ENCODE peak calls at places on chromosomes 7 and 10, in four cellular contexts. C is psoas muscle, P is retinal pigment epithelial cell, G is brain microvascular endothelial cell. K is an unnamed sample.
A peak's percentile ranks its signal among the peaks of the same experiment; 100 is the strongest.

GRCh38 chr7:22563621-22564241 is 63.7 kb upstream of the STEAP1B start:
- DNase-seq in C (no peak), P (no peak), G (peak; percentile 31), K (no peak)

GRCh38 chr7:125670926-125671572 is 741.4 kb upstream of the POT1 start:
- DNase-seq in G (peak; percentile 24), P (peak; percentile 16), C (no peak), K (no peak)

GRCh38 chr10:118621304-118621942 is 26.0 kb upstream of the PRLHR start:
- DNase-seq in G (no peak), P (no peak), C (no peak), K (no peak)

GRCh38 chr7:98469088-98469487 is 68.2 kb upstream of the BAIAP2L1 start:
- DNase-seq in G (no peak), P (no peak), C (no peak), K (no peak)

GRCh38 chr10:106182542-106182941 is 982.0 kb downstream of the SORCS1 start:
- DNase-seq in C (no peak), G (no peak), P (no peak), K (no peak)

GRCh38 chr7:85111761-85112160 is 75.1 kb downstream of the SEMA3D start:
- DNase-seq in C (no peak), G (peak; percentile 54), P (no peak), K (no peak)

GRCh38 chr10:132272061-132272766 is 35.5 kb downstream of the STK32C start:
- DNase-seq in P (no peak), C (peak; percentile 23), G (no peak), K (no peak)

GRCh38 chr10:17214991-17215781 is 12.9 kb upstream of the VIM start:
- DNase-seq in P (peak; percentile 92), G (peak; percentile 91), C (no peak), K (no peak)

GRCh38 chr7:41035788-41036187 is 667.1 kb downstream of the INHBA start:
- DNase-seq in P (no peak), C (no peak), G (no peak), K (no peak)

GRCh38 chr7:115274-115911 is 77.0 kb upstream of the FAM20C start:
- DNase-seq in P (no peak), G (no peak), C (no peak), K (peak; percentile 6)

GRCh38 chr7:157495594-157495993 is 158.8 kb downstream of the DNAJB6 start:
- DNase-seq in P (no peak), C (no peak), G (no peak), K (no peak)

GRCh38 chr10:3401491-3401938 is 228.9 kb upstream of the PITRM1 start:
- DNase-seq in P (peak; percentile 19), G (peak; percentile 75), C (no peak), K (no peak)

GRCh38 chr7:111082351-111082750 is 8.6 kb upstream of the LRRN3 start:
- DNase-seq in C (no peak), P (peak; percentile 17), G (peak; percentile 74), K (no peak)

GRCh38 chr10:92747066-92747465 is 57.3 kb downstream of the HHEX start:
- DNase-seq in P (no peak), C (no peak), G (no peak), K (no peak)

GRCh38 chr10:44347609-44348400 is 37.1 kb downstream of the CXCL12 start:
- DNase-seq in G (no peak), P (no peak), C (no peak), K (no peak)

GRCh38 chr10:61211468-61211867 is 241.7 kb downstream of the TMEM26 start:
- DNase-seq in P (no peak), G (peak; percentile 18), C (no peak), K (no peak)

GRCh38 chr7:90552521-90552920 is 43.6 kb upstream of the CDK14 start:
- DNase-seq in C (no peak), P (no peak), G (no peak), K (no peak)

GRCh38 chr10:129777687-129778086 is 186.4 kb downstream of the EBF3 start:
- DNase-seq in G (no peak), P (no peak), C (no peak), K (no peak)

GRCh38 chr10:59361659-59362183 is 628 bp downstream of the FAM13C start:
- DNase-seq in G (peak; percentile 11), P (no peak), C (no peak), K (no peak)

GRCh38 chr10:80504897-80505465 is 32.7 kb upstream of the SH2D4B start:
- DNase-seq in P (no peak), G (no peak), C (no peak), K (no peak)

GRCh38 chr10:113853577-113854018 is 284 bp downstream of the DCLRE1A start:
- DNase-seq in C (no peak), P (no peak), G (no peak), K (no peak)

GRCh38 chr10:33965795-33966581 is 631.5 kb upstream of the NRP1 start:
- DNase-seq in C (no peak), P (no peak), G (no peak), K (no peak)

GRCh38 chr10:26508016-26508415 is 69.9 kb downstream of the APBB1IP start:
- DNase-seq in G (no peak), C (no peak), P (no peak), K (no peak)

GRCh38 chr7:79548616-79549206 is 95.2 kb upstream of the MAGI2 start:
- DNase-seq in G (no peak), C (no peak), P (no peak), K (no peak)

GRCh38 chr10:3323865-3324498 is 151.4 kb upstream of the PITRM1 start:
- DNase-seq in C (no peak), P (peak; percentile 47), G (no peak), K (no peak)

DNA sequence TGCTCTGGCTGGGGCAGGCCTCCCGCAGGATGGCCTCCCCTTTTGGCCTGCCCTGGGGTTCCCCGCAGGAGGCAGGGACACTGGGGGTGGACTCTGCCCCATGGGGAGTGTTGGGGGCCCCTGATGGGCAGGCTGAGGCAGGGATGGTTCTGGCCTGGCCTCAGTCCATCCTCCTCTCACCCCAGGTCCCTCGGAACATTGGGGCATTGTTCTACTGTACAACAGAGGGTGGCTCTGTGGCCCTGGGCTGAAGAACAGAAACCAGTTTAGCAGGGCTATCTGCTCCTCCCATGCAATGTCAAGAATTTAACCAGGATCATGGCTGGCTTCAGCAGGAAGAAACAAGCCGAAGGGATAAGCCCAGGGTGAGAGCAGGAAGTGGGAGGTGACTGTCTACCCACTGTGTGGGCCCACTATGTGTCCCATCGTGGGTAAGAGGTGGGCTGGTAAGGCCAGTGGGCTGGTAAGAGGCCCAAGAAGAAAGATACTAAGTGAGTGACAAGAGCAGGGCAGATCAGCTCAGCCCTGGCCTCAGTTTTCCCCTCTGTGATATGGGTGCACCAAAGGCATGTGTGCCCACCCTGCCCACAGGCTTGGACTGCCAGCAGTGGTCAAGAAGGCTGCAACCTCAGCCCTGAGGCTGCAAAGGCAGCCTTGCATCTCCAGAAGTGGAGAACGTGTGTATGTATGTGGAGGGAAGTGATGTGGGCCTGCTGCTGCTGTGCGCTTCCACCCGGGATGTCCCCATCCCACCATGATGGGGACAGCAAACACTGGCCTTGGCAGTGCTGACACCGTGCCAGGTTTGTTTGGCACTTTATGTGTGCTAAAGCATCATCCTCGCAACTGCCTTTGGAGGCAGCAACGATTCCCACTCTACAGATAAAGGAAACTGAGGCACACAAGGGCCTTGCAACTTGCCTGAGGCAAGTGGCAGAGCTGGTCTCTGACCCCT is 138.9 kb downstream of the SH3PXD2A start:
- DNase-seq in C (no peak), P (no peak), G (no peak), K (no peak)
- TF ChIP-seq CTCF in C (no peak), P (no peak), G (no peak), K (no peak)

GRCh38 chr7:16267953-16268820 is 153.2 kb downstream of the CRPPA start:
- DNase-seq in C (no peak), P (no peak), G (no peak), K (no peak)
- H3K4me3 ChIP-seq in C (no peak overlapping the region), P (no peak overlapping the region), G (no peak overlapping the region), K (no peak overlapping the region)

DNA sequence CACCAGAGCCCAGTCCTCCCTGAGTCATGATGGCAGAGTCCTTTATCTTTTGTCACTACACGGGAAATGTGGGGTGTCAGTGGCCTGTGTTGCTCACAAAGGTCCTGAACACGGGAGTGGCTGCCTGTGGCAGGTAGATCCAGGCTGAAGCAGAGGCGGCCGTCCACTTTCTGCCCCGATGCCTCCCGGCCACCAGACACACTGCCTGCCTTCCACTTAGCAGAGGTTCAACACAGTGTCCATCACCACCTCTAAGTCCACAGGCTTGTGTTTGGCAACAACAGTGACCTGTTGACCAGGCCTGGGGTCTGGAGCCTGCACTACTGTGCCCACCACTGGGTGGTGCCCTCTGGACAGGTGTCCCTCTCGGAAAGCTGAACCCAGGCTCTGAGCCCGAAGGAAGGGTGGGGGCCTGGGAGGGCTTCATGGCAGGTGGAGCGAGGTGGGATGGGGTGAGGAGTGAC is 49.9 kb upstream of the CAMK2B start:
- DNase-seq in C (peak; percentile 59), P (no peak), G (no peak), K (no peak)
- TF ChIP-seq CTCF in C (peak; percentile 67), P (peak; percentile 48), G (peak; percentile 42), K (peak; percentile 50)

DNA sequence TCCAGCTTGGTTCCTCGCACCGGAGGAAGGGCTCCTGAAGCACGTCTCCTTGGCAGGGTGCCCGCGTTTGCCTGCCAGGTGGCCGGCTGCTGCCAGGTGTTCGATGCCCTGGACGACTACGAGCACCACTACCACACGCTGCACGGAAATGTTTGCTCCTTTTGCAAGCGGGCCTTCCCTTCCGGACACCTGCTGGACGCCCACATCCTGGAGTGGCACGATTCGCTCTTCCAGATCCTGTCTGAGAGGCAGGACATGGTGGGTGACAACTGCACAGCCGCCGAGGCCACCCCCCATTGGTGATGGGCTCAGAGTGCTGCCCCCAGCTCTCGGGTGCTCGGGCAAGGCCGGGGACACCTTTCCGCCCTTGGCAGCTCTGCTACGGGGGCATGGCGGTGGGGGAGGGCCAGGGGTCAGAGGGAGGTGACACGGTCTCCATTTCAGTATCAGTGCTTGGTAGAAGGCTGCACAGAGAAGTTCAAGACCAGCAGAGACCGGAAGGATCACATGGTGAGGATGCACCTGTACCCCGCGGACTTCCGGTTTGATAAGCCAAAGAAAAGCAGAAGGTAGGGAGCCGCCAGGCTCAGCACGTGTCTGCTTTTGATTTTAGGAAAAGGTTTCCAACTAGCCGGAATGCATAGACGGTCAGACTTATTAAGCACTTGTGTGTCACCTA is 1.1 kb downstream of the ZNF511 start:
- DNase-seq in P (no peak), C (no peak), G (no peak), K (no peak)
- H3K4me3 ChIP-seq in P (no peak overlapping the region), C (peak overlapping the region; percentile 97), G (no peak overlapping the region), K (peak overlapping the region; percentile 44)

DNA sequence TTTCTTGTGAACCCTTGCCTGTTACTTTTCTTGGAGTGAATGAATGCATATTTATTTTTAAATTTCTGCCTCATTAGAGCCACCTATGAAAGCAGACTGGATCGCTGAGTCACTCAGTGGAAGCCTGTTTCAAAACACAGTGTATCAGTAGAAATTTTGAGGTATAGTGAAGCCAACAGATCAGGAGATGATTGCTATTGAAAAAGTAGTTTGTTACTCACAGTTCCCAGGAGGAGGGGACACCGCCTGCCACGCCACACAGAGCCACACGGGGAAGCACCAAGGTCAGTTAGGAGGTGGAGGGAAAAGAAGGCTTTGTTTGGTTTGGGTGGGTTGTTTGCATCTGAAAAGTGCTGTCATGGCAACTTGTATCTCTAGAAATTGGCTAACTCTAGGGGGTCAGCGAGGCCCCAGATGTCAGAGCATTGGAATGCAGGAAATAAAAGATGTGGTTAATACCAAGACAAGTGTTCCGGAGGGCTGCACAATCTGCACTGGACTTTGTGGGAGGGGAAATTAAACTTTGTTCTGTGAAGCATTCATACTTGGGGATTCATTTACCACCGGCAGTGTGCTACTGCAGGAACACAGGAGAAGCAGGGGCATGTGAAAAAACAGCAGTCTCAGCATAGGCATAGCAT is 106.4 kb upstream of the SDK1 start:
- DNase-seq in C (no peak), P (peak; percentile 72), G (peak; percentile 97), K (peak; percentile 99)
- TF ChIP-seq CTCF in C (no peak), P (peak; percentile 52), G (peak; percentile 67), K (peak; percentile 54)